ENCODE peak calls at places on chromosomes 12 and 14, in ten cellular contexts. T, W, Y, C, D, Z, N, E, S and R are unnamed samples.

GRCh38 chr14:67513631-67514108 is 19.4 kb upstream of the PLEKHH1 start:
- DNase-seq in T (no peak), W (peak), Y (no peak), C (no peak), D (no peak), Z (no peak), N (no peak), E (no peak), S (no peak), R (no peak)

GRCh38 chr14:87306770-87307169 is 686.2 kb downstream of the GALC start:
- DNase-seq in T (no peak), W (no peak), Y (no peak), C (no peak), D (no peak), Z (no peak), N (no peak), E (no peak), S (no peak), R (no peak)

GRCh38 chr12:19908825-19909224 is 459.5 kb upstream of the PDE3A start:
- DNase-seq in T (no peak), W (no peak), Y (no peak), C (no peak), D (no peak), Z (no peak), N (no peak), E (no peak), S (no peak), R (no peak)

GRCh38 chr14:68199465-68200145 is 380.0 kb downstream of the RAD51B start:
- DNase-seq in T (no peak), W (no peak), Y (no peak), C (no peak), D (no peak), Z (no peak), N (no peak), E (no peak), S (no peak), R (no peak)

GRCh38 chr12:97229036-97229435 is 233.6 kb upstream of the RMST start:
- DNase-seq in T (no peak), W (no peak), Y (no peak), C (no peak), D (no peak), Z (no peak), N (no peak), E (no peak), S (no peak), R (no peak)

GRCh38 chr12:34298176-34298970 is 276.1 kb downstream of the ALG10 start:
- DNase-seq in T (no peak), W (no peak), Y (no peak), C (no peak), D (no peak), Z (no peak), N (no peak), E (no peak), S (no peak), R (no peak)

GRCh38 chr14:20560961-20561360 is at the start of gene RNASE9:
- DNase-seq in T (no peak), W (no peak), Y (no peak), C (no peak), D (peak), Z (no peak), N (no peak), E (no peak), S (no peak), R (no peak)

GRCh38 chr12:109723311-109723791 is 9.7 kb downstream of the FAM222A start:
- DNase-seq in T (no peak), W (peak), Y (no peak), C (no peak), D (no peak), Z (no peak), N (peak), E (no peak), S (no peak), R (no peak)

GRCh38 chr12:125159687-125160086 is 94.5 kb downstream of the AACS start:
- DNase-seq in T (no peak), W (peak), Y (no peak), C (no peak), D (no peak), Z (no peak), N (no peak), E (no peak), S (no peak), R (no peak)

GRCh38 chr14:95431199-95432145 is 85.0 kb downstream of the SYNE3 start:
- DNase-seq in T (no peak), W (no peak), Y (no peak), C (no peak), D (peak), Z (no peak), N (peak), E (no peak), S (no peak), R (no peak)

GRCh38 chr12:42119085-42119633 is 25.5 kb downstream of the GXYLT1 start:
- DNase-seq in T (peak), W (no peak), Y (no peak), C (no peak), D (no peak), Z (no peak), N (no peak), E (no peak), S (no peak), R (no peak)

GRCh38 chr14:96095581-96096476 is 56.7 kb downstream of the C14orf132 start:
- DNase-seq in T (peak), W (no peak), Y (no peak), C (no peak), D (peak), Z (peak), N (no peak), E (no peak), S (no peak), R (no peak)

GRCh38 chr14:98133806-98134205 is 1138.2 kb downstream of the BCL11B start:
- DNase-seq in T (no peak), W (no peak), Y (no peak), C (no peak), D (peak), Z (no peak), N (no peak), E (no peak), S (peak), R (no peak)

GRCh38 chr12:122137229-122137628 is 36.8 kb downstream of the IL31 start:
- DNase-seq in T (no peak), W (no peak), Y (no peak), C (no peak), D (no peak), Z (no peak), N (no peak), E (no peak), S (no peak), R (no peak)

GRCh38 chr14:22598896-22599244 is 770 bp downstream of the ABHD4 start:
- DNase-seq in T (no peak), W (peak), Y (no peak), C (no peak), D (peak), Z (peak), N (peak), E (peak), S (peak), R (no peak)

GRCh38 chr12:66717049-66717448 is 38.2 kb upstream of the GRIP1 start:
- DNase-seq in T (no peak), W (no peak), Y (no peak), C (no peak), D (no peak), Z (no peak), N (no peak), E (no peak), S (no peak), R (no peak)

GRCh38 chr12:127595506-127595905 is 671.5 kb upstream of the TMEM132C start:
- DNase-seq in T (no peak), W (no peak), Y (no peak), C (no peak), D (no peak), Z (no peak), N (no peak), E (no peak), S (no peak), R (no peak)

GRCh38 chr12:132717531-132718387 is 7.1 kb downstream of the PGAM5 start:
- DNase-seq in T (no peak), W (no peak), Y (no peak), C (no peak), D (peak), Z (no peak), N (no peak), E (peak), S (no peak), R (no peak)

GRCh38 chr12:130540376-130540775 is 175.7 kb downstream of the RIMBP2 start:
- DNase-seq in T (no peak), W (no peak), Y (no peak), C (no peak), D (no peak), Z (no peak), N (no peak), E (no peak), S (peak), R (no peak)

GRCh38 chr14:50064993-50065392 is 51.4 kb downstream of the VCPKMT start:
- DNase-seq in T (no peak), W (no peak), Y (no peak), C (peak), D (no peak), Z (peak), N (no peak), E (peak), S (no peak), R (peak)

GRCh38 chr14:97539389-97539786 is 742.2 kb downstream of the VRK1 start:
- DNase-seq in T (no peak), W (no peak), Y (no peak), C (no peak), D (no peak), Z (no peak), N (no peak), E (no peak), S (no peak), R (no peak)

GRCh38 chr14:101791919-101792572 is 30.5 kb downstream of the PPP2R5C start:
- DNase-seq in T (peak), W (no peak), Y (no peak), C (no peak), D (no peak), Z (no peak), N (peak), E (no peak), S (no peak), R (no peak)

GRCh38 chr12:233615-233968 is 19.6 kb upstream of the SLC6A12 start:
- DNase-seq in T (no peak), W (no peak), Y (no peak), C (no peak), D (no peak), Z (no peak), N (no peak), E (no peak), S (no peak), R (no peak)

GRCh38 chr12:69688496-69689427 is 10.3 kb downstream of the BEST3 start:
- DNase-seq in T (peak), W (peak), Y (no peak), C (no peak), D (peak), Z (peak), N (peak), E (peak), S (peak), R (no peak)

GRCh38 chr14:100629696-100630095 is 42.5 kb upstream of the BEGAIN start:
- DNase-seq in T (no peak), W (peak), Y (no peak), C (no peak), D (no peak), Z (no peak), N (peak), E (no peak), S (no peak), R (no peak)

GRCh38 chr12:121804417-121805111 is 755 bp downstream of the SETD1B start:
- DNase-seq in T (no peak), W (peak), Y (no peak), C (peak), D (peak), Z (peak), N (no peak), E (peak), S (peak), R (peak)

GRCh38 chr12:100114574-100114973 is 28.1 kb downstream of the BLTP3B start:
- DNase-seq in T (peak), W (no peak), Y (no peak), C (no peak), D (no peak), Z (no peak), N (no peak), E (no peak), S (no peak), R (no peak)